ENCODE peak calls at places on chromosome 7, in five cellular contexts. G is lower lobe of right lung, Y is spleen, L is AG09309, Z is cardiac muscle cell. K is an unnamed sample.

GRCh38 chr7:30353532-30353931 is 69.1 kb downstream of the ZNRF2 start:
- DNase-seq in G (no peak), Y (no peak), L (no peak), Z (no peak), K (no peak)

GRCh38 chr7:44949315-44949714 is 29.5 kb downstream of the MYO1G start:
- DNase-seq in G (no peak), Y (no peak), L (no peak), Z (no peak), K (no peak)

GRCh38 chr7:4809091-4809591 is 33.7 kb downstream of the AP5Z1 start:
- DNase-seq in G (peak; percentile 39), Y (no peak), L (no peak), Z (no peak), K (no peak)

GRCh38 chr7:129857313-129857712 is 95.4 kb downstream of the UBE2H start:
- DNase-seq in G (no peak), Y (no peak), L (no peak), Z (no peak), K (no peak)

GRCh38 chr7:77685219-77685618 is 11.0 kb upstream of the RSBN1L start:
- DNase-seq in G (no peak), Y (no peak), L (peak; percentile 44), Z (peak; percentile 51), K (no peak)

GRCh38 chr7:46881507-46882127 is 700.3 kb downstream of the TNS3 start:
- DNase-seq in G (no peak), Y (no peak), L (no peak), Z (peak; percentile 31), K (no peak)

GRCh38 chr7:69246758-69247157 is 351.5 kb upstream of the AUTS2 start:
- DNase-seq in G (no peak), Y (no peak), L (no peak), Z (no peak), K (no peak)

GRCh38 chr7:31028417-31028988 is 23.6 kb upstream of the ADCYAP1R1 start:
- DNase-seq in G (no peak), Y (peak; percentile 72), L (no peak), Z (no peak), K (no peak)

GRCh38 chr7:41326616-41327015 is 376.3 kb downstream of the INHBA start:
- DNase-seq in G (no peak), Y (no peak), L (no peak), Z (no peak), K (no peak)

GRCh38 chr7:107969856-107970255 is 33.1 kb downstream of the LAMB1 start:
- DNase-seq in G (no peak), Y (no peak), L (no peak), Z (no peak), K (no peak)

GRCh38 chr7:106480161-106480579 is 180.8 kb downstream of the CCDC71L start:
- DNase-seq in G (no peak), Y (no peak), L (no peak), Z (no peak), K (no peak)

GRCh38 chr7:102125127-102125561 is 161.5 kb upstream of the SH2B2 start:
- DNase-seq in G (peak; percentile 90), Y (peak; percentile 67), L (peak; percentile 64), Z (peak; percentile 87), K (peak; percentile 92)

DNA sequence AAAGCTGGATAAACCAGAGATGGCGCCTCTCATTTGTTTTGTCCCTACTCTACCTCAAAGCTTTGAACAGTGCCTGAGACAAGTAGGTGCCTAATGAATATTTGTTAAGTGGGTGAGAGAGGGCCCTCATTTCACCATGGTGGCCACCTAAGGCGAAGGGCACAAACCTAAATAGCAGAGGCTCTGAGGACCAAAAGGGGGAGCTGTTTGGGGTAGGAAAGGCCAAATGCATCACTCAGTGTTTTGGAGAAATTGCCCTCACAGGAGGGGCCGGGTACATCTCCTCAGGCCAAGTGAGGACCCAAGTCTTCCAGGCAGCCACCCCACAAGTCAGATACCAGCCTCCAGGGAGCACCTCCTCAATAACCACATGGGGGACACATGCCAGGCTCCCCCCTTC is 14.0 kb downstream of the IMPDH1 start:
- DNase-seq in G (no peak), Y (no peak), L (no peak), Z (no peak), K (no peak)
- TF ChIP-seq CTCF in G (no peak), Y (no peak), L (no peak), Z (peak; percentile 17), K (no peak)

GRCh38 chr7:38181111-38181510 is 3.1 kb downstream of the STARD3NL start:
- DNase-seq in G (no peak), Y (no peak), L (no peak), Z (no peak), K (no peak)
- H3K4me3 ChIP-seq in G (no peak overlapping the region), Y (no peak overlapping the region), L (no peak overlapping the region), Z (no peak overlapping the region), K (no peak overlapping the region)

DNA sequence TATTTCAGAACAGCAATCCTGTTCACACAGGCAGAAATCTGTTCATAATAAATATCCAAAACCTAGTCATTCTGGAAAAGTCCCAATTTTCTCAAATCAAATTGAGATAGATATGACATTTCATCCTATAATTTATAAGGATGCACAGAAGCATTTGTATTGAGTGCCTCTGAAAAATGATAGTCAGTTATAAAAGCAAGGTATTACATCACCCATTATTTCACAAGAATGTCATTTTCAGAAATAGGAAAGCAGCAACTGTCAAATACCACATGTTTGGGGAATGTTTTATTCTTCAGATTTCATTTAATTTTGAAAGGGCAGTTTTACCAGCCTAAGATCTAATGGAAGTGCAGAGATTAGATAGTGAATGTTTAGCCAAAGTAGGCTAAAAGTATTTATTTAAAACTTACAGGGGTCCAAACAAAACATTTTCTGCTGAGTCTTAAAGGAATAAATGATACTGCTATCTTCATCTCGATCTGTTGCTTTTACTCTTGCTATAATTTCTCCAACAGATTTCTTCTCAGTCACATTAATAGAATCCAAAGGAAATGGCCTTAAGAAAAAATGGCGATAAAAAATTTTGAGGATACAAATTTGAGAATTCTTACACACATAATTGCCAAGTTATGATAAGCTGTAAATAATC is 185.8 kb downstream of the HGF start:
- DNase-seq in G (no peak), Y (no peak), L (no peak), Z (peak; percentile 62), K (no peak)
- TF ChIP-seq CTCF in G (no peak), Y (no peak), L (no peak), Z (no peak), K (no peak)

GRCh38 chr7:15648461-15648961 is 38.0 kb downstream of the MEOX2 start:
- DNase-seq in G (no peak), Y (no peak), L (no peak), Z (no peak), K (no peak)
- H3K4me3 ChIP-seq in G (no peak overlapping the region), Y (no peak overlapping the region), L (no peak overlapping the region), Z (no peak overlapping the region), K (no peak overlapping the region)